ENCODE peak calls at places on chromosome 2, in four cellular contexts. One of them, this sample, is unnamed.

GRCh38 chr2:75523313-75524275 is 37.1 kb downstream of the EVA1A start:
- DNase-seq in activated CD4-positive, alpha-beta T cell treated with anti-CD3 and anti-CD28 coated beads for 48 hours: peak
- DNase-seq in IMR-90: peak
- DNase-seq in iris pigment epithelial cell: peak
- DNase-seq in this sample: peak

GRCh38 chr2:168369087-168369486 is 87.0 kb upstream of the CERS6 start:
- DNase-seq in IMR-90: no peak
- DNase-seq in activated CD4-positive, alpha-beta T cell treated with anti-CD3 and anti-CD28 coated beads for 48 hours: no peak
- DNase-seq in iris pigment epithelial cell: no peak
- DNase-seq in this sample: no peak

GRCh38 chr2:54666741-54667639 is 56.5 kb upstream of the EML6 start:
- DNase-seq in IMR-90: peak
- DNase-seq in iris pigment epithelial cell: peak
- DNase-seq in activated CD4-positive, alpha-beta T cell treated with anti-CD3 and anti-CD28 coated beads for 48 hours: no peak
- DNase-seq in this sample: no peak

GRCh38 chr2:217954469-217954868 is 48.3 kb downstream of the TNS1 start:
- DNase-seq in iris pigment epithelial cell: no peak
- DNase-seq in IMR-90: no peak
- DNase-seq in activated CD4-positive, alpha-beta T cell treated with anti-CD3 and anti-CD28 coated beads for 48 hours: no peak
- DNase-seq in this sample: no peak

GRCh38 chr2:189393440-189394111 is 47.7 kb upstream of the WDR75 start:
- DNase-seq in IMR-90: peak
- DNase-seq in activated CD4-positive, alpha-beta T cell treated with anti-CD3 and anti-CD28 coated beads for 48 hours: no peak
- DNase-seq in iris pigment epithelial cell: peak
- DNase-seq in this sample: peak

GRCh38 chr2:128326296-128326790 is 7.7 kb upstream of the HS6ST1 start:
- DNase-seq in activated CD4-positive, alpha-beta T cell treated with anti-CD3 and anti-CD28 coated beads for 48 hours: no peak
- DNase-seq in IMR-90: no peak
- DNase-seq in iris pigment epithelial cell: no peak
- DNase-seq in this sample: no peak

GRCh38 chr2:240795468-240795867 is 24.6 kb downstream of the KIF1A start:
- DNase-seq in IMR-90: no peak
- DNase-seq in activated CD4-positive, alpha-beta T cell treated with anti-CD3 and anti-CD28 coated beads for 48 hours: no peak
- DNase-seq in iris pigment epithelial cell: no peak
- DNase-seq in this sample: no peak

GRCh38 chr2:101113441-101114267 is 37.5 kb downstream of the TBC1D8 start:
- DNase-seq in IMR-90: peak
- DNase-seq in iris pigment epithelial cell: peak
- DNase-seq in activated CD4-positive, alpha-beta T cell treated with anti-CD3 and anti-CD28 coated beads for 48 hours: no peak
- DNase-seq in this sample: no peak

GRCh38 chr2:122543815-122544214 is 788.4 kb downstream of the TSN start:
- DNase-seq in iris pigment epithelial cell: peak
- DNase-seq in IMR-90: peak
- DNase-seq in activated CD4-positive, alpha-beta T cell treated with anti-CD3 and anti-CD28 coated beads for 48 hours: no peak
- DNase-seq in this sample: no peak

GRCh38 chr2:210370562-210370961 is 55.6 kb upstream of the MYL1 start:
- DNase-seq in activated CD4-positive, alpha-beta T cell treated with anti-CD3 and anti-CD28 coated beads for 48 hours: no peak
- DNase-seq in IMR-90: no peak
- DNase-seq in iris pigment epithelial cell: no peak
- DNase-seq in this sample: no peak

GRCh38 chr2:8643238-8643995 is 38.4 kb upstream of the ID2 start:
- DNase-seq in iris pigment epithelial cell: no peak
- DNase-seq in IMR-90: no peak
- DNase-seq in activated CD4-positive, alpha-beta T cell treated with anti-CD3 and anti-CD28 coated beads for 48 hours: no peak
- DNase-seq in this sample: no peak

GRCh38 chr2:56130463-56131070 is 53.2 kb upstream of the CCDC85A start:
- DNase-seq in IMR-90: peak
- DNase-seq in iris pigment epithelial cell: peak
- DNase-seq in activated CD4-positive, alpha-beta T cell treated with anti-CD3 and anti-CD28 coated beads for 48 hours: peak
- DNase-seq in this sample: no peak

GRCh38 chr2:216695401-216695821 is at the start of gene IGFBP5:
- DNase-seq in iris pigment epithelial cell: peak
- DNase-seq in IMR-90: peak
- DNase-seq in activated CD4-positive, alpha-beta T cell treated with anti-CD3 and anti-CD28 coated beads for 48 hours: no peak
- DNase-seq in this sample: peak

GRCh38 chr2:102915128-102915527 is 153.3 kb downstream of the TMEM182 start:
- DNase-seq in iris pigment epithelial cell: peak
- DNase-seq in IMR-90: peak
- DNase-seq in activated CD4-positive, alpha-beta T cell treated with anti-CD3 and anti-CD28 coated beads for 48 hours: no peak
- DNase-seq in this sample: peak

GRCh38 chr2:46655551-46656436 is 176.4 kb downstream of the TMEM247 start:
- DNase-seq in iris pigment epithelial cell: peak
- DNase-seq in IMR-90: peak
- DNase-seq in activated CD4-positive, alpha-beta T cell treated with anti-CD3 and anti-CD28 coated beads for 48 hours: no peak
- DNase-seq in this sample: peak